ENCODE peak calls at places on chromosomes 1 and 21, in six cellular contexts. J is uterus, N is left ventricle myocardium inferior, I is esophagus squamous epithelium, E is activated T-cell treated with anti-CD3 and anti-CD28 coated beads for 24 hours, L is WTC11. O is an unnamed sample.

GRCh38 chr1:184791199-184791935 is 36.7 kb upstream of the EDEM3 start:
- DNase-seq in J (no peak), L (no peak), I (no peak), E (no peak), N (no peak), O (no peak)

GRCh38 chr1:21206117-21206516 is 29.4 kb upstream of the EIF4G3 start:
- DNase-seq in J (no peak), I (no peak), N (no peak), L (no peak), E (no peak), O (peak)

GRCh38 chr21:42388740-42389448 is 7.0 kb downstream of the TMPRSS3 start:
- DNase-seq in N (no peak), E (no peak), I (no peak), L (peak), J (no peak), O (no peak)

GRCh38 chr1:212583643-212584042 is 24.9 kb upstream of the ATF3 start:
- DNase-seq in I (no peak), L (no peak), N (no peak), J (no peak), E (no peak), O (no peak)

GRCh38 chr1:3219005-3219724 is 150.2 kb downstream of the PRDM16 start:
- DNase-seq in J (no peak), L (no peak), I (no peak), E (no peak), N (peak), O (no peak)

GRCh38 chr21:16079830-16080229 is 350.0 kb downstream of the USP25 start:
- DNase-seq in E (no peak), J (no peak), I (no peak), L (no peak), N (no peak), O (no peak)

GRCh38 chr1:22471078-22471477 is 19.4 kb downstream of the ZBTB40 start:
- DNase-seq in E (no peak), I (no peak), L (no peak), N (peak), J (peak), O (no peak)

GRCh38 chr21:42156690-42157605 is 62.0 kb upstream of the ABCG1 start:
- DNase-seq in N (no peak), I (no peak), J (no peak), E (no peak), L (no peak), O (no peak)

GRCh38 chr21:34613679-34614442 is 1.1 kb downstream of the RCAN1 start:
- DNase-seq in J (no peak), I (no peak), L (no peak), N (no peak), E (no peak), O (peak)

GRCh38 chr1:162660598-162660997 is 28.3 kb downstream of the DDR2 start:
- DNase-seq in E (no peak), J (no peak), N (no peak), I (no peak), L (no peak), O (no peak)

GRCh38 chr1:189605236-189605635 is 872.4 kb downstream of the BRINP3 start:
- DNase-seq in E (no peak), I (no peak), N (no peak), L (no peak), J (no peak), O (no peak)

GRCh38 chr1:99919221-99919620 is 50.6 kb upstream of the SLC35A3 start:
- DNase-seq in J (no peak), I (no peak), L (no peak), E (no peak), N (no peak), O (no peak)

GRCh38 chr21:17270234-17270633 is 242.6 kb upstream of the CXADR start:
- DNase-seq in L (no peak), I (no peak), N (peak), E (no peak), J (peak), O (peak)

GRCh38 chr1:11481019-11481418 is 2.1 kb downstream of the DISP3 start:
- DNase-seq in J (no peak), N (no peak), L (no peak), I (no peak), E (no peak), O (no peak)

GRCh38 chr1:48492392-48492791 is 20.4 kb upstream of the SPATA6 start:
- DNase-seq in N (no peak), E (no peak), I (no peak), J (no peak), L (no peak), O (no peak)

GRCh38 chr1:204292733-204293132 is 67.0 kb downstream of the PLEKHA6 start:
- DNase-seq in E (no peak), I (no peak), J (no peak), N (no peak), L (no peak), O (no peak)

GRCh38 chr1:183349201-183349711 is 68.9 kb downstream of the NMNAT2 start:
- DNase-seq in I (no peak), L (no peak), J (peak), N (no peak), E (no peak), O (no peak)

GRCh38 chr21:33976082-33976979 is 60.7 kb upstream of the ATP5PO start:
- DNase-seq in I (no peak), E (peak), J (peak), N (peak), L (no peak), O (peak)